ENCODE peak calls at places on chromosomes 2 and 18, in seven cellular contexts. N is NB4, W is heart left ventricle, L is fibroblast of lung, E is AG04450, P is colonic mucosa, I is lower leg skin. T is an unnamed sample.

GRCh38 chr2:207897541-207898353 is 127.6 kb downstream of the PLEKHM3 start:
- DNase-seq in N (no peak), I (no peak), W (no peak), P (peak; percentile 30), E (no peak), L (no peak), T (no peak)

GRCh38 chr2:238771193-238771592 is 76.7 kb upstream of the TWIST2 start:
- DNase-seq in L (peak; percentile 51), P (no peak), N (no peak), W (no peak), E (no peak), I (no peak), T (no peak)

GRCh38 chr18:10842821-10843220 is 306.5 kb downstream of the PIEZO2 start:
- DNase-seq in W (no peak), E (no peak), I (no peak), L (peak; percentile 81), N (no peak), P (no peak), T (no peak)

GRCh38 chr2:118227698-118228508 is 139.6 kb downstream of the INSIG2 start:
- DNase-seq in I (no peak), L (no peak), E (no peak), W (no peak), N (no peak), P (no peak), T (peak; percentile 22)

GRCh38 chr2:39705638-39706037 is 39.9 kb downstream of the TMEM178A start:
- DNase-seq in I (no peak), P (no peak), W (no peak), E (no peak), N (no peak), L (no peak), T (no peak)

GRCh38 chr2:3470166-3470651 is 49.1 kb downstream of the ADI1 start:
- DNase-seq in L (peak; percentile 98), E (peak; percentile 76), N (no peak), I (no peak), P (no peak), W (peak; percentile 90), T (no peak)

GRCh38 chr18:7607535-7608173 is 40.5 kb downstream of the PTPRM start:
- DNase-seq in E (no peak), W (peak; percentile 76), N (no peak), P (no peak), L (no peak), I (no peak), T (no peak)

GRCh38 chr2:205712508-205712907 is 30.2 kb downstream of the NRP2 start:
- DNase-seq in I (no peak), P (no peak), L (peak; percentile 54), W (no peak), N (no peak), E (no peak), T (no peak)

GRCh38 chr2:192247456-192247855 is 52.7 kb upstream of the TMEFF2 start:
- DNase-seq in I (no peak), L (peak; percentile 12), W (no peak), P (no peak), E (no peak), N (no peak), T (no peak)

GRCh38 chr2:61887684-61888303 is 662 bp downstream of the CCT4 start:
- DNase-seq in L (peak; percentile 50), P (peak; percentile 49), N (peak; percentile 59), W (no peak), E (no peak), I (no peak), T (no peak)

GRCh38 chr2:88099798-88100488 is 27.9 kb downstream of the FABP1 start:
- DNase-seq in N (peak; percentile 47), I (no peak), L (peak; percentile 39), W (no peak), E (no peak), P (no peak), T (no peak)

GRCh38 chr2:88885679-88886402 is 194.4 kb downstream of the RPIA start:
- DNase-seq in W (no peak), E (no peak), I (no peak), P (no peak), N (no peak), L (no peak), T (no peak)

GRCh38 chr18:23573948-23574431 is 12.3 kb downstream of the NPC1 start:
- DNase-seq in I (peak; percentile 82), W (no peak), N (no peak), L (peak; percentile 57), P (no peak), E (no peak), T (no peak)

GRCh38 chr2:83730258-83730657 is 728.8 kb downstream of the SUCLG1 start:
- DNase-seq in E (no peak), I (no peak), N (no peak), P (no peak), W (no peak), L (no peak), T (no peak)

GRCh38 chr2:23487735-23488492 is 102.9 kb downstream of the KLHL29 start:
- DNase-seq in N (peak; percentile 80), L (peak; percentile 95), I (no peak), P (no peak), E (peak; percentile 52), W (no peak), T (peak; percentile 46)

GRCh38 chr2:95047629-95048510 is 22.4 kb downstream of the MAL start:
- DNase-seq in E (no peak), P (no peak), N (no peak), W (no peak), I (no peak), L (no peak), T (no peak)

GRCh38 chr2:17252258-17252657 is 266.0 kb downstream of the RAD51AP2 start:
- DNase-seq in I (no peak), P (no peak), N (no peak), E (no peak), L (peak; percentile 22), W (no peak), T (no peak)

GRCh38 chr2:112156152-112156986 is 18.2 kb downstream of the FBLN7 start:
- DNase-seq in W (no peak), N (peak; percentile 79), E (no peak), P (no peak), I (peak; percentile 81), L (peak; percentile 10), T (no peak)

GRCh38 chr18:22110482-22110924 is 58.9 kb upstream of the GATA6 start:
- DNase-seq in E (no peak), P (no peak), N (no peak), W (no peak), L (no peak), I (no peak), T (no peak)

GRCh38 chr2:178796079-178796677 is 11.0 kb downstream of the TTN start:
- DNase-seq in I (no peak), E (peak; percentile 4), N (peak; percentile 46), W (no peak), P (no peak), L (peak; percentile 81), T (peak; percentile 55)

GRCh38 chr2:27049422-27050280 is 1.8 kb upstream of the AGBL5 start:
- DNase-seq in E (no peak), N (no peak), L (no peak), I (peak; percentile 92), P (peak; percentile 51), W (peak; percentile 59), T (peak; percentile 88)

GRCh38 chr2:171217330-171217729 is 56.6 kb upstream of the TLK1 start:
- DNase-seq in N (no peak), I (no peak), W (no peak), L (no peak), P (no peak), E (no peak), T (no peak)

GRCh38 chr2:166365803-166366420 is 9.8 kb downstream of the SCN9A start:
- DNase-seq in N (no peak), W (no peak), E (no peak), I (no peak), P (no peak), L (no peak), T (no peak)

GRCh38 chr18:14089781-14090180 is 42.5 kb downstream of the ZNF519 start:
- DNase-seq in P (no peak), W (no peak), L (no peak), N (no peak), E (no peak), I (no peak), T (no peak)

GRCh38 chr18:14085770-14086458 is 46.3 kb downstream of the ZNF519 start:
- DNase-seq in N (no peak), I (no peak), P (no peak), E (no peak), W (no peak), L (no peak), T (no peak)

GRCh38 chr18:14089176-14089575 is 43.1 kb downstream of the ZNF519 start:
- DNase-seq in N (no peak), W (no peak), E (no peak), I (no peak), L (no peak), P (no peak), T (no peak)

GRCh38 chr18:14086459-14087231 is 45.6 kb downstream of the ZNF519 start:
- DNase-seq in L (peak; percentile 59), I (no peak), W (no peak), E (no peak), N (peak; percentile 56), P (no peak), T (peak; percentile 57)
- TF ChIP-seq CTCF in L (peak; percentile 74), I (no peak), W (peak; percentile 45), E (peak; percentile 70), N (peak; percentile 70), P (peak; percentile 51), T (peak; percentile 62)

GRCh38 chr18:68147728-68148127 is 567.2 kb downstream of the TMX3 start:
- DNase-seq in N (no peak), L (peak; percentile 20), P (no peak), E (no peak), I (no peak), W (no peak), T (no peak)

GRCh38 chr18:68148862-68149261 is 566.0 kb downstream of the TMX3 start:
- DNase-seq in P (no peak), E (no peak), L (no peak), W (no peak), I (no peak), N (no peak), T (no peak)

GRCh38 chr18:68150976-68151375 is 563.9 kb downstream of the TMX3 start:
- DNase-seq in W (no peak), P (no peak), N (no peak), E (no peak), L (no peak), I (no peak), T (no peak)

DNA sequence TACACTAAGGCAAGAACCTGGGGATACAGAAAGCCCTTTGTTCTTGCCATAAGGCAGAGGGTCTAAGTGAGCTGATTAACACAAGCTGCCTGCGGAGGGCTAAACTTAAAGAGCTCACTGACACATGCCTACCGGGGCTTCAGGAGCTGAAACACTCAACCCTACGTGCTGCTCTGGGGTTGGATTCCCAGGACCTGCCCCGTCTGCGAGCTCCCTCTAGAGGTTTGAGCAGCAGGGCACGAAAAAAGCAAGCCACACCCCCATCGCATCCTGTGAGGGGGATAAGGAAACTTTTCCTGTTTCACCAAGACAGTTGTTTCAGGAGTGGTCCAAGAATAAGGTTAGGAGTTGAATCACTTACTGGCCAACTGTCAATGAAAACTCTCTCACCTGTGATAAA is 562.1 kb downstream of the TMX3 start:
- DNase-seq in I (no peak), P (no peak), W (no peak), L (no peak), E (no peak), N (peak; percentile 17), T (no peak)
- TF ChIP-seq CTCF in I (no peak), P (no peak), W (no peak), L (no peak), E (no peak), N (peak; percentile 13), T (no peak)

GRCh38 chr18:34224423-34225217 is at the start of gene NOL4:
- DNase-seq in L (no peak), I (peak; percentile 81), W (no peak), E (no peak), P (peak; percentile 71), N (no peak), T (peak; percentile 41)
- TF ChIP-seq CTCF in L (no peak), I (no peak), W (no peak), E (no peak), P (peak; percentile 34), N (no peak), T (peak; percentile 23)

GRCh38 chr2:75896779-75897366 is 186.2 kb upstream of the GCFC2 start:
- DNase-seq in E (no peak), W (no peak), L (no peak), N (peak; percentile 73), I (no peak), P (peak; percentile 21), T (peak; percentile 55)
- TF ChIP-seq CTCF in E (peak; percentile 56), W (no peak), L (peak; percentile 8), N (peak; percentile 93), I (no peak), P (peak; percentile 15), T (peak; percentile 57)

T was measured in GM13976.